ENCODE peak calls at places on chromosomes 16 and 17, in four cellular contexts. T, O, Y and X are unnamed samples.

GRCh38 chr17:50443492-50444051 is 17.6 kb downstream of the ACSF2 start:
- DNase-seq in Y (no peak), O (no peak), T (no peak), X (no peak)

GRCh38 chr17:7750321-7750821 is 32.8 kb downstream of the DNAH2 start:
- DNase-seq in T (no peak), Y (no peak), O (no peak), X (no peak)

GRCh38 chr16:426906-427249 is 1.4 kb downstream of the RAB11FIP3 start:
- DNase-seq in T (peak; percentile 14), Y (no peak), O (no peak), X (no peak)

GRCh38 chr16:71627631-71628236 is 1.8 kb downstream of the MARVELD3 start:
- DNase-seq in O (no peak), Y (no peak), T (no peak), X (no peak)

GRCh38 chr17:50133028-50133768 is 3.2 kb upstream of the SAMD14 start:
- DNase-seq in Y (no peak), T (no peak), O (no peak), X (no peak)

GRCh38 chr17:9020096-9020823 is 1.1 kb upstream of the NTN1 start:
- DNase-seq in Y (no peak), T (no peak), O (no peak), X (no peak)

GRCh38 chr17:65627108-65627507 is 65.7 kb upstream of the AXIN2 start:
- DNase-seq in T (no peak), O (no peak), Y (no peak), X (no peak)

GRCh38 chr17:19762515-19762961 is 14.4 kb upstream of the ALDH3A1 start:
- DNase-seq in T (peak; percentile 55), O (no peak), Y (peak; percentile 75), X (no peak)

GRCh38 chr16:21302898-21303528 is 24.9 kb upstream of the CRYM start:
- DNase-seq in O (no peak), T (no peak), Y (no peak), X (no peak)

GRCh38 chr17:27367121-27367981 is 73.4 kb downstream of the WSB1 start:
- DNase-seq in T (no peak), Y (no peak), O (no peak), X (peak; percentile 51)

GRCh38 chr17:37648555-37648954 is 5.3 kb upstream of the DDX52 start:
- DNase-seq in Y (no peak), O (no peak), T (no peak), X (no peak)

GRCh38 chr16:27429330-27429871 is 27.4 kb downstream of the IL21R start:
- DNase-seq in O (no peak), Y (no peak), T (no peak), X (peak; percentile 17)

GRCh38 chr17:6170349-6170748 is 100.2 kb downstream of the WSCD1 start:
- DNase-seq in T (no peak), Y (no peak), O (no peak), X (no peak)

GRCh38 chr17:4928881-4929280 is 3.2 kb upstream of the GP1BA start:
- DNase-seq in O (no peak), Y (no peak), T (no peak), X (no peak)

GRCh38 chr16:12468552-12468951 is 335.1 kb downstream of the CPPED1 start:
- DNase-seq in O (no peak), Y (no peak), T (no peak), X (no peak)

GRCh38 chr17:11909348-11909747 is 87.9 kb downstream of the ZNF18 start:
- DNase-seq in Y (no peak), T (no peak), O (no peak), X (no peak)

GRCh38 chr16:13702614-13703013 is 217.3 kb upstream of the ERCC4 start:
- DNase-seq in Y (no peak), O (no peak), T (no peak), X (no peak)

GRCh38 chr16:13708361-13708760 is 211.6 kb upstream of the ERCC4 start:
- DNase-seq in Y (no peak), O (no peak), T (no peak), X (no peak)
- TF ChIP-seq CTCF in Y (no peak), O (no peak), T (no peak), X (no peak)

GRCh38 chr16:30417447-30418349 is 10.3 kb downstream of the ZNF771 start:
- DNase-seq in T (no peak), Y (peak; percentile 75), O (peak; percentile 89), X (peak; percentile 92)
- TF ChIP-seq CTCF in T (no peak), Y (no peak), O (peak; percentile 20), X (peak; percentile 65)

GRCh38 chr16:5027575-5028235 is 6.0 kb downstream of the NAGPA start:
- DNase-seq in Y (no peak), O (no peak), T (no peak), X (no peak)

GRCh38 chr16:5026664-5027063 is 7.1 kb downstream of the NAGPA start:
- DNase-seq in O (no peak), Y (no peak), T (no peak), X (no peak)

GRCh38 chr16:5027086-5027485 is 6.6 kb downstream of the NAGPA start:
- DNase-seq in O (no peak), T (no peak), Y (no peak), X (no peak)

GRCh38 chr16:5024632-5025031 is 9.1 kb downstream of the NAGPA start:
- DNase-seq in Y (no peak), T (no peak), O (no peak), X (no peak)

GRCh38 chr16:5025171-5025632 is 8.5 kb downstream of the NAGPA start:
- DNase-seq in T (peak; percentile 18), Y (peak; percentile 33), O (no peak), X (no peak)
- TF ChIP-seq CTCF in T (peak; percentile 23), Y (no peak), O (peak; percentile 34), X (peak; percentile 58)

GRCh38 chr16:46687486-46687885 is 1.5 kb downstream of the VPS35 start:
- DNase-seq in Y (no peak), O (no peak), T (no peak), X (no peak)

GRCh38 chr16:46689492-46690280 is at the start of gene ORC6:
- DNase-seq in Y (peak; percentile 98), O (peak; percentile 99), T (peak; percentile 99), X (peak; percentile 98)

GRCh38 chr16:46686815-46687473 is 2.0 kb downstream of the VPS35 start:
- DNase-seq in Y (no peak), O (no peak), T (no peak), X (no peak)

GRCh38 chr16:46688657-46689491 is at the start of gene VPS35:
- DNase-seq in Y (peak; percentile 99), O (peak; percentile 99), T (peak; percentile 100), X (peak; percentile 99)

DNA sequence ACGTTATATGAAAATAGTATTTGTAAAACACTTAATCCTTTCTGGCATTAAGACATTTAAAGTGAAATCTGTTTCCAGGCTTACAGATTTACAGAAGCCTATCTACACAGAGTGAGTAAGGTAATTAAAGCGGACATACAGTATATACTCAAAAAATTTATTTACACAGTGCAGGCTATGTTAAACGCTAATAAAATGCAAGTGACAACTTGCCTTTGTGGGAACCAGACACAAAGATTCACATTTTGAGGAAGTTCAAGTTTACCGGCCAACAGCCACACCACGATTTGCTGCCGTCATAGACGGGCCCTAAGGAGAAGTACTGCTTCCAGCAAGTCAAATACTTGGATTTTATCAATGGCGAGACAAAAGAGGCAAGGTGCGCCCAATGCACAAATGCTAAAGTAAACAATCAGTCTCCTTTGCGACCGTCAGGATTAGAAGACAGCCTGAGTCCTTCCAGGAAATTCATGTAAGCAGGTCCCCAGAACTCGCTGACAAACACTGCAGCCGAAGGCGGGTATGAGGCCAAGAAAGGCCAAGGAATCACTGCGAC is 799 bp downstream of the VPS35 start:
- DNase-seq in Y (no peak), T (peak; percentile 39), O (no peak), X (no peak)
- TF ChIP-seq CTCF in Y (no peak), T (no peak), O (no peak), X (no peak)

DNA sequence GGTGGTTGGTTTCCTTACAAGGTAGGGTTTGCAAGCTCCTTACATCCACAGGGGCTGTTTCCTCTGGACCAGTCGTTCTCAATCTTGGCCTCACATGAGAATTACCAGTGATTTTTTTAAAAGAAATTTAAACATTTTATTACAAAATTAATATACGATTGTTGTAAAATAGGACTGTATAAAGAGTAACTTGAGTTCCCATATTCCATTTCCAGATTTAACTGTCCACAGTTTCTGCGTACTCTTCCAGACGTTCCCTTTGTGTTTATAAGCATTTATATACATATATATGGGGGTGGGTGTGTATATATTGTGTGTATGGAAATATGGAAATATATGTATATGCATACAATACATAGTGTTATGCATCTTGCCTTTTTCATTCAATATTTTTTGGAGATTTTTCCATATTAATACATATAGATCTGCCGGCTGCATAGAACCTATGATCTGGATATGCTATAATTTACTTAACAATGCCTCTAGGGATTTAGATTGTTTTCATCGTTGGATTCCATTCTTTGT is 31.5 kb downstream of the HLF start:
- DNase-seq in O (no peak), T (no peak), Y (no peak), X (no peak)
- TF ChIP-seq CTCF in O (peak; percentile 64), T (no peak), Y (no peak), X (peak; percentile 38)

GRCh38 chr16:15966420-15967222 is 17.2 kb downstream of the ABCC1 start:
- DNase-seq in O (peak; percentile 82), T (no peak), Y (no peak), X (no peak)

GRCh38 chr16:15967223-15967546 is 17.8 kb downstream of the ABCC1 start:
- DNase-seq in O (no peak), T (no peak), Y (no peak), X (no peak)

GRCh38 chr16:15970202-15970601 is 20.8 kb downstream of the ABCC1 start:
- DNase-seq in T (no peak), Y (no peak), O (no peak), X (no peak)

GRCh38 chr16:15970743-15971434 is 21.5 kb downstream of the ABCC1 start:
- DNase-seq in Y (no peak), O (no peak), T (no peak), X (no peak)

DNA sequence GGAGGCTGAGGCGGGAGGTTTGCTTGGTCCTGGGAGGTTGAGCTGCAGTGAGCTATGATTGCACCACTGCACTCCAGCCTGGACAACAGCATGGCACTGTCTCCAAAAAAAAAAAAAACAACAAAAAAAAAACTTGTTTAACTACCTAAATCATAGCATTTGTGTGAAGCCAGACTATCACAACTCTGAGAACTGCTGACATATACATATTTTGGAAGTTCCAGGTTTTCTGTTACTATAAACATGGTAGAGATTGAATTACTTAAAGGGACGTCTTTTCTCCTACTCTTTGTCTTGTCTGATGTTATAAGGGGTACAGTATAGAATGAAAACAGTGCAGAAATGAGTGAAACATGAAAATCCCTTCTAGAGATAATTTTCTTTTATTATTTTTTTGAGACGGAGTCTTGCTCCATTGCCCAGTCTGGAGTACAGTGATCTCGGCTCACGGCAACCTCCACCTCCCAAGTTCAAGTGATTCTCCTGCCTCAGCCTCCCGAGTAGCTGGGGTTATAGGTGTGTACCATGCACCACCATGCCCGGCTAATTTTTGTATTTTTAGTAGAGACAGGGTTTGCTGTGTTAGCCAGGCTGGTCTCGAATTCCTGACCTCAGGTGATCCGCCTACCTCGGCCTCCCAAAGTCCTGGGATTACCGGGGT is 18.4 kb downstream of the ABCC1 start:
- DNase-seq in Y (no peak), T (no peak), O (no peak), X (no peak)
- TF ChIP-seq CTCF in Y (no peak), T (no peak), O (no peak), X (no peak)